ENCODE peak calls at places on chromosomes 3 and 15, in five cellular contexts. Z, H, B, S and F are unnamed samples.

GRCh38 chr3:49804141-49805041 is 1.3 kb downstream of the INKA1 start:
- DNase-seq in B (no peak), S (no peak), Z (no peak), H (peak), F (no peak)

GRCh38 chr15:93045191-93045785 is 43.7 kb downstream of the RGMA start:
- DNase-seq in H (no peak), B (no peak), Z (no peak), S (no peak), F (no peak)

GRCh38 chr3:195522254-195523023 is 20.7 kb downstream of the PPP1R2 start:
- DNase-seq in H (no peak), Z (no peak), S (no peak), B (no peak), F (peak)

GRCh38 chr15:67033012-67033411 is 32.4 kb upstream of the SMAD3 start:
- DNase-seq in B (no peak), H (no peak), Z (no peak), S (no peak), F (no peak)

GRCh38 chr3:142962520-142963265 is 781 bp downstream of the PAQR9 start:
- DNase-seq in S (peak), Z (no peak), B (no peak), H (no peak), F (peak)

GRCh38 chr3:141426404-141427034 is 58.2 kb downstream of the ZBTB38 start:
- DNase-seq in H (peak), Z (no peak), S (peak), B (peak), F (no peak)

GRCh38 chr3:14169871-14170270 is 8.5 kb downstream of the XPC start:
- DNase-seq in S (no peak), Z (no peak), B (no peak), H (no peak), F (no peak)

GRCh38 chr3:94417963-94418455 is 355.1 kb downstream of the NSUN3 start:
- DNase-seq in Z (no peak), H (peak), B (no peak), S (no peak), F (no peak)

GRCh38 chr3:57971975-57972374 is 36.2 kb upstream of the FLNB start:
- DNase-seq in H (no peak), S (peak), B (no peak), Z (no peak), F (no peak)

GRCh38 chr15:31372635-31373091 is 46.0 kb downstream of the KLF13 start:
- DNase-seq in Z (no peak), S (peak), H (peak), B (peak), F (peak)

GRCh38 chr3:129929383-129929782 is 35.9 kb upstream of the TMCC1 start:
- DNase-seq in B (no peak), S (no peak), Z (no peak), H (no peak), F (no peak)

GRCh38 chr3:58683001-58683845 is 16.6 kb upstream of the FAM3D start:
- DNase-seq in S (no peak), Z (peak), H (no peak), B (peak), F (peak)

GRCh38 chr3:98343647-98344507 is 9.8 kb upstream of the OR5K4 start:
- DNase-seq in B (peak), H (no peak), Z (no peak), S (peak), F (peak)

GRCh38 chr3:71051893-71052687 is 531.4 kb downstream of the FOXP1 start:
- DNase-seq in B (no peak), S (no peak), Z (no peak), H (no peak), F (no peak)

GRCh38 chr3:69009559-69010410 is 3.7 kb downstream of the EOGT start:
- DNase-seq in B (peak), S (peak), Z (no peak), H (peak), F (no peak)

GRCh38 chr3:13063225-13063624 is 10.0 kb downstream of the IQSEC1 start:
- DNase-seq in H (no peak), S (no peak), B (no peak), Z (no peak), F (no peak)

GRCh38 chr3:192916455-192917257 is 1.0 kb downstream of the MB21D2 start:
- DNase-seq in H (peak), Z (no peak), B (peak), S (peak), F (no peak)

GRCh38 chr15:52011711-52012144 is 7.3 kb upstream of the MAPK6 start:
- DNase-seq in S (no peak), Z (no peak), H (no peak), B (no peak), F (no peak)

GRCh38 chr15:38076806-38077205 is 142.4 kb downstream of the TMCO5A start:
- DNase-seq in S (peak), Z (no peak), B (no peak), H (no peak), F (no peak)

GRCh38 chr3:197312431-197312830 is 14.0 kb upstream of the DLG1 start:
- DNase-seq in S (no peak), Z (no peak), H (no peak), B (no peak), F (no peak)

GRCh38 chr3:191566469-191566868 is 105.5 kb downstream of the PYDC2 start:
- DNase-seq in Z (no peak), S (no peak), H (no peak), B (no peak), F (no peak)

GRCh38 chr3:42052132-42052866 is 38.9 kb upstream of the TRAK1 start:
- DNase-seq in Z (no peak), B (peak), H (no peak), S (no peak), F (peak)

GRCh38 chr3:18739098-18739431 is 313.9 kb upstream of the SATB1 start:
- DNase-seq in B (no peak), S (no peak), Z (no peak), H (no peak), F (no peak)

GRCh38 chr15:31306426-31307269 is 20.0 kb upstream of the KLF13 start:
- DNase-seq in H (no peak), S (peak), Z (no peak), B (no peak), F (no peak)

GRCh38 chr3:130276203-130276803 is 69.2 kb upstream of the COL6A5 start:
- DNase-seq in B (peak), S (peak), H (no peak), Z (no peak), F (peak)

GRCh38 chr3:126487151-126487771 is 11.6 kb upstream of the ZXDC start:
- DNase-seq in S (peak), H (no peak), B (no peak), Z (no peak), F (no peak)

GRCh38 chr3:108662141-108662738 is 72.7 kb downstream of the DZIP3 start:
- DNase-seq in H (no peak), S (peak), B (peak), Z (peak), F (peak)

GRCh38 chr15:63200464-63201242 is 11.2 kb downstream of the RAB8B start:
- DNase-seq in Z (no peak), B (no peak), S (no peak), H (no peak), F (no peak)

GRCh38 chr3:42988097-42988496 is 9.0 kb downstream of the GASK1A start:
- DNase-seq in Z (no peak), B (no peak), H (no peak), S (no peak), F (no peak)

GRCh38 chr3:137768361-137769320 is 4.5 kb downstream of the SOX14 start:
- DNase-seq in Z (no peak), S (peak), H (no peak), B (no peak), F (peak)

GRCh38 chr3:178966299-178967183 is 105.1 kb downstream of the ZMAT3 start:
- DNase-seq in Z (peak), H (peak), B (no peak), S (no peak), F (no peak)

GRCh38 chr15:83077487-83078230 is 10.6 kb upstream of the BTBD1 start:
- DNase-seq in S (no peak), H (no peak), B (no peak), Z (no peak), F (no peak)

GRCh38 chr3:189900578-189900977 is 220.1 kb downstream of the P3H2 start:
- DNase-seq in H (no peak), Z (no peak), S (no peak), B (no peak), F (no peak)

GRCh38 chr3:15330031-15330596 is 2.3 kb downstream of the SH3BP5 start:
- DNase-seq in B (peak), H (peak), S (no peak), Z (no peak), F (peak)

GRCh38 chr3:155908086-155908485 is 37.6 kb downstream of the GMPS start:
- DNase-seq in B (no peak), S (peak), Z (no peak), H (no peak), F (no peak)

GRCh38 chr3:23202203-23202920 is 765 bp upstream of the UBE2E2 start:
- DNase-seq in Z (no peak), B (peak), H (no peak), S (peak), F (no peak)

GRCh38 chr15:52095597-52096262 is 16.8 kb downstream of the BCL2L10 start:
- DNase-seq in Z (no peak), B (peak), H (no peak), S (no peak), F (no peak)

GRCh38 chr3:2839886-2840285 is 270.3 kb downstream of the IL5RA start:
- DNase-seq in Z (no peak), H (no peak), B (no peak), S (no peak), F (no peak)

GRCh38 chr3:33942483-33943150 is 144.2 kb downstream of the PDCD6IP start:
- DNase-seq in S (no peak), H (no peak), B (peak), Z (no peak), F (no peak)

GRCh38 chr3:33941804-33942203 is 143.4 kb downstream of the PDCD6IP start:
- DNase-seq in H (no peak), B (no peak), S (no peak), Z (peak), F (no peak)

GRCh38 chr3:33940149-33940548 is 141.7 kb downstream of the PDCD6IP start:
- DNase-seq in H (no peak), S (no peak), Z (no peak), B (peak), F (no peak)

GRCh38 chr3:33943277-33943676 is 144.8 kb downstream of the PDCD6IP start:
- DNase-seq in S (no peak), H (no peak), B (no peak), Z (no peak), F (no peak)

DNA sequence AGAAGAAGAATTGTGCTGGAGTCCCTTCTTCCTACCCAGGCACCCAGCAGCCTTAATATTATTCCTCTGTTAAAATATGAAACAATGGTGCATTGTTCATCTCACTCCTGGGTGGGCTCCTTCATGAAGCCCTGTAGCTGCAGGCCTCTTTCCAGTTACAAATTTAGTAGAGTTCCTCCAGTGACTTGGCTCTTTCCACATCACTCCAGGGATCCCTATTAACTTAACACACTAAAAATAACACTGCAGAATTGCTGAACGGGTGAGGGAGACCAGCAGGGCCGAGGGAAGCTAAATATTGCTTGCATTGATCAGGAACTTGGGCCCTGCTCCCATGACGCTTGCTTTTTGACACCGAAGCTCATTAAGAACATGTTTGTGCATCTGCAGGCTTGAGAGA is 142.3 kb downstream of the PDCD6IP start:
- DNase-seq in B (no peak), H (no peak), S (no peak), Z (no peak), F (no peak)
- TF ChIP-seq CTCF in B (no peak), H (no peak), S (no peak), Z (no peak), F (no peak)

GRCh38 chr15:98649621-98649995 is 1.3 kb downstream of the IGF1R start:
- DNase-seq in H (peak), B (no peak), S (peak), Z (no peak), F (peak)
- TF ChIP-seq CTCF in H (no peak), B (peak), S (peak), Z (no peak), F (no peak)

GRCh38 chr15:34367128-34368081 is at the start of gene LPCAT4:
- DNase-seq in S (peak), Z (peak), B (peak), H (peak), F (peak)
- TF ChIP-seq CTCF in S (peak), Z (peak), B (peak), H (peak), F (peak)

DNA sequence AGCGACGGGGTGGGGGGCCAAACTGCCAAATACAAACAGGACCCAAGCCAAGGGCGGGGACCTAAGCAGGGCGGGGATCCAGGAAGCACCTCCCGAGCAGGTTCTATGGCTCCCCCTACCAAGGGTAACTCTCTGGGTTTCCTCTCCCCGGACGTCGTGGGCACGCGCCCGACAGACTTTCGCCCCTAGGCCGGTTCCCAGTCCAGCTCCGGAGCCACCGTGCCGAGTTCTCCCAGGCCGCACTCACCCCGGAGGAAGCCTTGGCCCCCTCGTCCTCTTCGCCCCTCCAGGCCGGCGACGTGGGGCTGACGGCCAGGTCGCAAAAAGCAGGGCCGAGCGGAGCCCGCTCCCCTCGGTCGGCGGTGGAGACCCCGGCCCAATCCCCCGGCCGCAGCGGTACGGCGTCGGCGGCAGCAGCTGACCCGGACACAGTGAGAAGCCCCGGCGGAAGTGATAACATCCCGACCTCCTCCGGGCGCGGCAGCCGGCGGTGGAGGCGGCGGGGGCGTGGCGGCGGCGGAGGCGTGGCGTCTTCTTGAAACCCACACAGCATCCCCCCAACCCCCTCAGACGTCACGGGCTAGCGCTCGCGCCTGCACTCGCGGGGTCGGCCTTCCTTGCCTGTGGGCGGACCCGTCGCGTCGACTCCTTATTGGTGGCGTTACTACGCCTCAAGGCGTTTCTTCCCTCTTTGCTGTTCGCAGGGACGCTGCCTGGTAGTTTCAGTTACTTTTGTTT is at the start of gene BNIP2:
- DNase-seq in Z (peak), B (peak), H (peak), S (peak), F (peak)
- TF ChIP-seq CTCF in Z (no peak), B (no peak), H (peak), S (no peak), F (no peak)

GRCh38 chr3:10195692-10196091 is 31.0 kb downstream of the IRAK2 start:
- DNase-seq in B (no peak), Z (no peak), H (no peak), S (no peak), F (no peak)

GRCh38 chr3:10189557-10190374 is 25.0 kb downstream of the IRAK2 start:
- DNase-seq in B (no peak), S (no peak), H (peak), Z (peak), F (no peak)

GRCh38 chr3:10193692-10194327 is 29.1 kb downstream of the IRAK2 start:
- DNase-seq in H (peak), Z (no peak), S (no peak), B (no peak), F (no peak)

GRCh38 chr3:10194328-10195071 is 29.8 kb downstream of the IRAK2 start:
- DNase-seq in B (no peak), H (no peak), S (no peak), Z (peak), F (peak)

GRCh38 chr3:10192953-10193691 is 28.4 kb downstream of the IRAK2 start:
- DNase-seq in B (peak), Z (peak), H (no peak), S (peak), F (no peak)
- TF ChIP-seq CTCF in B (peak), Z (peak), H (no peak), S (peak), F (peak)